ENCODE peak calls at places on chromosomes 6 and 20, in ten cellular contexts. One of them, this sample, is unnamed.

GRCh38 chr6:36121752-36122494 is 8.4 kb upstream of the MAPK13 start:
- DNase-seq in psoas muscle: no peak
- DNase-seq in esophagus squamous epithelium: no peak
- DNase-seq in AG09309: no peak
- DNase-seq in choroid plexus epithelial cell: no peak
- DNase-seq in IMR-90: no peak
- DNase-seq in lung: no peak
- DNase-seq in adrenal gland: peak; percentile 59
- DNase-seq in heart right ventricle: no peak
- DNase-seq in transverse colon: no peak
- DNase-seq in this sample: no peak

GRCh38 chr6:15570171-15570570 is 92.7 kb downstream of the DTNBP1 start:
- DNase-seq in IMR-90: no peak
- DNase-seq in transverse colon: no peak
- DNase-seq in AG09309: no peak
- DNase-seq in heart right ventricle: no peak
- DNase-seq in choroid plexus epithelial cell: no peak
- DNase-seq in adrenal gland: no peak
- DNase-seq in psoas muscle: no peak
- DNase-seq in esophagus squamous epithelium: no peak
- DNase-seq in lung: no peak
- DNase-seq in this sample: no peak

GRCh38 chr20:61808497-61808896 is 257.2 kb downstream of the TAF4 start:
- DNase-seq in choroid plexus epithelial cell: no peak
- DNase-seq in esophagus squamous epithelium: no peak
- DNase-seq in psoas muscle: peak; percentile 22
- DNase-seq in heart right ventricle: no peak
- DNase-seq in AG09309: no peak
- DNase-seq in IMR-90: no peak
- DNase-seq in transverse colon: no peak
- DNase-seq in adrenal gland: no peak
- DNase-seq in lung: no peak
- DNase-seq in this sample: no peak

GRCh38 chr6:163745566-163746400 is 331.3 kb downstream of the QKI start:
- DNase-seq in choroid plexus epithelial cell: peak; percentile 95
- DNase-seq in transverse colon: no peak
- DNase-seq in AG09309: peak; percentile 23
- DNase-seq in esophagus squamous epithelium: no peak
- DNase-seq in adrenal gland: peak; percentile 48
- DNase-seq in heart right ventricle: peak; percentile 71
- DNase-seq in lung: no peak
- DNase-seq in IMR-90: peak; percentile 92
- DNase-seq in psoas muscle: peak; percentile 66
- DNase-seq in this sample: peak; percentile 43

GRCh38 chr20:24651973-24652340 is 182.5 kb downstream of the SYNDIG1 start:
- DNase-seq in heart right ventricle: no peak
- DNase-seq in IMR-90: no peak
- DNase-seq in transverse colon: no peak
- DNase-seq in AG09309: no peak
- DNase-seq in adrenal gland: no peak
- DNase-seq in psoas muscle: no peak
- DNase-seq in lung: no peak
- DNase-seq in esophagus squamous epithelium: no peak
- DNase-seq in choroid plexus epithelial cell: no peak
- DNase-seq in this sample: no peak

GRCh38 chr6:155324172-155324571 is 9.9 kb upstream of the TFB1M start:
- DNase-seq in transverse colon: no peak
- DNase-seq in choroid plexus epithelial cell: no peak
- DNase-seq in IMR-90: no peak
- DNase-seq in AG09309: no peak
- DNase-seq in heart right ventricle: no peak
- DNase-seq in lung: no peak
- DNase-seq in adrenal gland: no peak
- DNase-seq in esophagus squamous epithelium: no peak
- DNase-seq in psoas muscle: no peak
- DNase-seq in this sample: no peak

GRCh38 chr20:59402697-59403096 is 102.3 kb downstream of the EDN3 start:
- DNase-seq in heart right ventricle: no peak
- DNase-seq in IMR-90: no peak
- DNase-seq in transverse colon: no peak
- DNase-seq in AG09309: no peak
- DNase-seq in adrenal gland: no peak
- DNase-seq in esophagus squamous epithelium: no peak
- DNase-seq in lung: no peak
- DNase-seq in psoas muscle: no peak
- DNase-seq in choroid plexus epithelial cell: peak; percentile 5
- DNase-seq in this sample: no peak

GRCh38 chr20:10707070-10707469 is 33.3 kb upstream of the JAG1 start:
- DNase-seq in psoas muscle: no peak
- DNase-seq in AG09309: no peak
- DNase-seq in IMR-90: no peak
- DNase-seq in lung: no peak
- DNase-seq in transverse colon: no peak
- DNase-seq in choroid plexus epithelial cell: no peak
- DNase-seq in esophagus squamous epithelium: no peak
- DNase-seq in heart right ventricle: no peak
- DNase-seq in adrenal gland: no peak
- DNase-seq in this sample: no peak

GRCh38 chr6:24867104-24867703 is 68.5 kb upstream of the ARMH2 start:
- DNase-seq in transverse colon: no peak
- DNase-seq in heart right ventricle: no peak
- DNase-seq in lung: no peak
- DNase-seq in adrenal gland: no peak
- DNase-seq in AG09309: no peak
- DNase-seq in esophagus squamous epithelium: no peak
- DNase-seq in choroid plexus epithelial cell: no peak
- DNase-seq in IMR-90: no peak
- DNase-seq in psoas muscle: no peak
- DNase-seq in this sample: no peak
- H3K4me3 ChIP-seq in transverse colon: no peak overlapping the region
- H3K4me3 ChIP-seq in heart right ventricle: no peak overlapping the region
- H3K4me3 ChIP-seq in lung: no peak overlapping the region
- H3K4me3 ChIP-seq in adrenal gland: no peak overlapping the region
- H3K4me3 ChIP-seq in AG09309: no peak overlapping the region
- H3K4me3 ChIP-seq in esophagus squamous epithelium: no peak overlapping the region
- H3K4me3 ChIP-seq in choroid plexus epithelial cell: no peak overlapping the region
- H3K4me3 ChIP-seq in IMR-90: no peak overlapping the region
- H3K4me3 ChIP-seq in psoas muscle: no peak overlapping the region
- H3K4me3 ChIP-seq in this sample: no peak overlapping the region

DNA sequence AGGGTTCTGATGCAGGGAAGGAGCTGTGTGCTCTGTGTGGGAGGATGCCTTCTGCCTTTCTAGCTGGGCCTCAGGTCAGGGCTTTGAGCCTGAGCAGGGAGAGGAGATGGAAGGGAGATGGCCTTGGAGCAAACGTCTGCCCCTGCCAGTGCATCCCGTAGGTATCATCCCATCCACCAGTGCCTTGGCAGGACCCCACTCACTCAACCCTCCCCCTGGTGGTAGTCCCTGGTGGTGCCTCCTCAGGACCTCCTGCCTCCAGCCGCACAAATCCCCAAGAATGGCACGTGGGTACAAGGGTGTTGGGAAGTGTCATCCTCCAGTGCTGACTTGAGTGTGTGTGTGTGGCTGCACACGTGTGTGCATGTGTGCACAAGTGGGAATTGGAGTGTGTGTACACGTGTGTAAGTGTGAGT is 23.1 kb upstream of the MICB start:
- DNase-seq in transverse colon: no peak
- DNase-seq in AG09309: no peak
- DNase-seq in lung: peak; percentile 26
- DNase-seq in esophagus squamous epithelium: no peak
- DNase-seq in psoas muscle: no peak
- DNase-seq in adrenal gland: peak; percentile 37
- DNase-seq in choroid plexus epithelial cell: no peak
- DNase-seq in IMR-90: no peak
- DNase-seq in heart right ventricle: no peak
- DNase-seq in this sample: no peak
- TF ChIP-seq CTCF in transverse colon: peak; percentile 13
- TF ChIP-seq CTCF in AG09309: peak; percentile 36
- TF ChIP-seq CTCF in lung: no peak
- TF ChIP-seq CTCF in esophagus squamous epithelium: no peak
- TF ChIP-seq CTCF in psoas muscle: peak; percentile 12
- TF ChIP-seq CTCF in adrenal gland: no peak
- TF ChIP-seq CTCF in choroid plexus epithelial cell: peak; percentile 49
- TF ChIP-seq CTCF in IMR-90: peak; percentile 14
- TF ChIP-seq CTCF in heart right ventricle: no peak
- TF ChIP-seq CTCF in this sample: peak; percentile 39

GRCh38 chr6:28213213-28213523 is 11.9 kb upstream of the ZSCAN9 start:
- DNase-seq in AG09309: no peak
- DNase-seq in lung: no peak
- DNase-seq in heart right ventricle: no peak
- DNase-seq in adrenal gland: no peak
- DNase-seq in IMR-90: no peak
- DNase-seq in transverse colon: no peak
- DNase-seq in choroid plexus epithelial cell: no peak
- DNase-seq in esophagus squamous epithelium: no peak
- DNase-seq in psoas muscle: no peak
- DNase-seq in this sample: no peak

GRCh38 chr6:28215425-28215824 is 9.7 kb upstream of the ZSCAN9 start:
- DNase-seq in choroid plexus epithelial cell: peak; percentile 16
- DNase-seq in AG09309: no peak
- DNase-seq in adrenal gland: no peak
- DNase-seq in IMR-90: peak; percentile 7
- DNase-seq in lung: no peak
- DNase-seq in heart right ventricle: no peak
- DNase-seq in psoas muscle: no peak
- DNase-seq in transverse colon: peak; percentile 56
- DNase-seq in esophagus squamous epithelium: no peak
- DNase-seq in this sample: no peak

GRCh38 chr6:28209753-28210535 is 15.1 kb upstream of the ZSCAN9 start:
- DNase-seq in transverse colon: no peak
- DNase-seq in AG09309: no peak
- DNase-seq in esophagus squamous epithelium: no peak
- DNase-seq in lung: no peak
- DNase-seq in choroid plexus epithelial cell: no peak
- DNase-seq in heart right ventricle: no peak
- DNase-seq in IMR-90: no peak
- DNase-seq in adrenal gland: no peak
- DNase-seq in psoas muscle: no peak
- DNase-seq in this sample: no peak

GRCh38 chr6:28211840-28212509 is 13.1 kb upstream of the ZSCAN9 start:
- DNase-seq in psoas muscle: no peak
- DNase-seq in IMR-90: no peak
- DNase-seq in heart right ventricle: no peak
- DNase-seq in esophagus squamous epithelium: no peak
- DNase-seq in AG09309: no peak
- DNase-seq in adrenal gland: no peak
- DNase-seq in transverse colon: no peak
- DNase-seq in choroid plexus epithelial cell: no peak
- DNase-seq in lung: no peak
- DNase-seq in this sample: no peak

DNA sequence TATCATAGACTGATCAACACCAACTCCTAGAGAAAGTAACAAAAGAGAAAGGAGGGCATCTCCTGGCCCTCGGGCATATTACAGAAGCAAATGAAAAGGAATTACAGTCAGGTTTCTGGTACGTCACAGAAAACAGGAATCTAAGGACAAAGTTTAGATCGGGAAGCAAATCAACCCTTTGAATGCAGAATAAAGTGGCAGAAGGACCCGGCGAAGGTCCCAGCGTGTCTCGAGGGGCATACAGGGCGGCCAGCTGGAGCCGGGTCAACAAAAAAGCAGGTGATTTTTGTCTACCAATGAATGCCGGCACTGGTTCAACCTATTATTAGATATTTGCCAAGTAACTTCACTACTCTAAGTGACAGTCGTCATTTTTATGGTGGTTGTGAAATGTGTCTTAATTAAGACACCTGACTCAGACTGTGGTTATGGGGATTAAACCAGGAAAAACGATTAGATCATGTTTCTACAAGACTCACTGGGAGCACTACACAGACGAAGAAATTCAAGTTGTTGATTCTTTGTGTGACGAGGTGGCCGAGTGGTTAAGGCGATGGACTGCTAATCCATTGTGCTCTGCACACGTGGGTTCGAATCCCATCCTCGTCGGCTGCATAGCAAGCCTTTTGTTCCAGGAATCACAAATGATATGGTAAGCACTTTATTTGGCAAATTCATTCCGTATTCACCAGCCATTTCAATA is 12.4 kb upstream of the ZSCAN9 start:
- DNase-seq in choroid plexus epithelial cell: peak; percentile 89
- DNase-seq in transverse colon: peak; percentile 50
- DNase-seq in adrenal gland: peak; percentile 63
- DNase-seq in heart right ventricle: no peak
- DNase-seq in lung: peak; percentile 69
- DNase-seq in AG09309: peak; percentile 67
- DNase-seq in IMR-90: peak; percentile 90
- DNase-seq in esophagus squamous epithelium: no peak
- DNase-seq in psoas muscle: no peak
- DNase-seq in this sample: peak; percentile 73
- H3K4me3 ChIP-seq in choroid plexus epithelial cell: peak overlapping the region; percentile 58
- H3K4me3 ChIP-seq in transverse colon: no peak overlapping the region
- H3K4me3 ChIP-seq in adrenal gland: peak overlapping the region; percentile 22
- H3K4me3 ChIP-seq in heart right ventricle: peak overlapping the region; percentile 18
- H3K4me3 ChIP-seq in lung: no peak overlapping the region
- H3K4me3 ChIP-seq in AG09309: peak overlapping the region; percentile 51
- H3K4me3 ChIP-seq in IMR-90: peak overlapping the region; percentile 58
- H3K4me3 ChIP-seq in esophagus squamous epithelium: peak overlapping the region; percentile 59
- H3K4me3 ChIP-seq in psoas muscle: peak overlapping the region; percentile 53
- H3K4me3 ChIP-seq in this sample: peak overlapping the region; percentile 52

GRCh38 chr20:43444107-43444506 is 13.6 kb upstream of the SRSF6 start:
- DNase-seq in esophagus squamous epithelium: no peak
- DNase-seq in AG09309: no peak
- DNase-seq in adrenal gland: peak; percentile 33
- DNase-seq in choroid plexus epithelial cell: no peak
- DNase-seq in heart right ventricle: no peak
- DNase-seq in IMR-90: no peak
- DNase-seq in psoas muscle: no peak
- DNase-seq in transverse colon: no peak
- DNase-seq in lung: no peak
- DNase-seq in this sample: no peak

GRCh38 chr20:43442310-43442880 is 15.3 kb upstream of the SRSF6 start:
- DNase-seq in heart right ventricle: no peak
- DNase-seq in adrenal gland: peak; percentile 13
- DNase-seq in IMR-90: peak; percentile 27
- DNase-seq in choroid plexus epithelial cell: peak; percentile 26
- DNase-seq in lung: no peak
- DNase-seq in esophagus squamous epithelium: no peak
- DNase-seq in transverse colon: no peak
- DNase-seq in AG09309: no peak
- DNase-seq in psoas muscle: no peak
- DNase-seq in this sample: no peak

GRCh38 chr20:43446361-43446879 is 11.3 kb upstream of the SRSF6 start:
- DNase-seq in choroid plexus epithelial cell: no peak
- DNase-seq in psoas muscle: no peak
- DNase-seq in transverse colon: no peak
- DNase-seq in IMR-90: no peak
- DNase-seq in AG09309: no peak
- DNase-seq in lung: no peak
- DNase-seq in heart right ventricle: no peak
- DNase-seq in adrenal gland: peak; percentile 71
- DNase-seq in esophagus squamous epithelium: no peak
- DNase-seq in this sample: peak; percentile 49

GRCh38 chr20:43438578-43439316 is 18.9 kb upstream of the SRSF6 start:
- DNase-seq in AG09309: no peak
- DNase-seq in adrenal gland: peak; percentile 10
- DNase-seq in choroid plexus epithelial cell: no peak
- DNase-seq in psoas muscle: no peak
- DNase-seq in heart right ventricle: no peak
- DNase-seq in IMR-90: no peak
- DNase-seq in esophagus squamous epithelium: no peak
- DNase-seq in transverse colon: no peak
- DNase-seq in lung: no peak
- DNase-seq in this sample: no peak

DNA sequence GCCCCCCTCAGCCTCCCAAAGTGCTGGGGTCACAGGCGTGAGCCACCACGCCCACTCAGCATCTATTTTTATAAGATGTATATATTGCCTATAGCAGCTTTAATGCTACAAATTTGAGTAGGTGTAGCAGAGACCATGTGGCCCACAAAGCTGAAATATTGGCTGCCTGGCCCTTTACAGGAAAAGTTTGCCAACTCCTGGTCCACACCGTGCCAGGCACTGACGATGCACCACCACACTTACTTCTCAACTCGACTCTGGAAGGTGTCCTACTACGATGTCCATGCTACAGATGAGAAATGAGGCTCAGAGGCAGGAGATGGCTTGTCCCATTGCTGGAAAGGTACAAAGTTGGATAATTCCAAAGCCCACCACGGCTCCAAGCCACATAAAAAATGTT is 17.2 kb upstream of the SRSF6 start:
- DNase-seq in choroid plexus epithelial cell: no peak
- DNase-seq in lung: no peak
- DNase-seq in IMR-90: no peak
- DNase-seq in AG09309: no peak
- DNase-seq in heart right ventricle: no peak
- DNase-seq in transverse colon: no peak
- DNase-seq in adrenal gland: peak; percentile 28
- DNase-seq in psoas muscle: no peak
- DNase-seq in esophagus squamous epithelium: no peak
- DNase-seq in this sample: no peak
- TF ChIP-seq CTCF in choroid plexus epithelial cell: no peak
- TF ChIP-seq CTCF in lung: no peak
- TF ChIP-seq CTCF in IMR-90: no peak
- TF ChIP-seq CTCF in AG09309: no peak
- TF ChIP-seq CTCF in heart right ventricle: no peak
- TF ChIP-seq CTCF in transverse colon: no peak
- TF ChIP-seq CTCF in adrenal gland: no peak
- TF ChIP-seq CTCF in psoas muscle: no peak
- TF ChIP-seq CTCF in esophagus squamous epithelium: no peak
- TF ChIP-seq CTCF in this sample: no peak